ENCODE peak calls at places on chromosomes 4 and X, in nine cellular contexts. A is NCI-H2107; L is T-helper 2 cell; R is GM12892; C is stimulated activated CD8-positive, alpha-beta memory T cell treated with anti-CD3 and anti-CD28 coated beads, Interleukin-15, amount 100 ng/mL, for 4 hours; H is HFFc6; N is LoVo; Y is stromal cell of bone marrow; M is mesenteric fat pad. W is an unnamed sample.
A peak's percentile ranks its signal among the peaks of the same experiment; 100 is the strongest.

GRCh38 chr4:101420661-101421060 is 73.3 kb upstream of the PPP3CA start:
- DNase-seq in A (no peak), L (no peak), R (no peak), C (no peak), H (no peak), N (no peak), Y (no peak), M (no peak), W (no peak)

GRCh38 chr4:172654482-172654881 is 514.1 kb upstream of the GALNT7 start:
- DNase-seq in A (no peak), L (no peak), R (no peak), C (no peak), H (no peak), N (no peak), Y (no peak), M (no peak), W (no peak)

GRCh38 chrX:136271300-136271699 is 20.1 kb upstream of the MAP7D3 start:
- DNase-seq in A (no peak), L (no peak), R (no peak), C (no peak), H (no peak), N (no peak), Y (no peak), M (no peak), W (no peak)

GRCh38 chr4:183403486-183403885 is 41.0 kb upstream of the CDKN2AIP start:
- DNase-seq in A (no peak), L (no peak), R (no peak), C (no peak), H (no peak), N (no peak), Y (no peak), M (no peak), W (no peak)

GRCh38 chr4:13483142-13484044 is 747 bp downstream of the RAB28 start:
- DNase-seq in A (no peak), L (peak; percentile 63), R (no peak), C (no peak), H (peak; percentile 79), N (peak; percentile 21), Y (peak; percentile 49), M (peak; percentile 88), W (peak; percentile 9)

GRCh38 chr4:38967260-38968095 is 64.7 kb downstream of the TMEM156 start:
- DNase-seq in A (no peak), L (no peak), R (no peak), C (no peak), H (peak; percentile 92), N (peak; percentile 54), Y (peak; percentile 98), M (no peak), W (no peak)

GRCh38 chr4:41442818-41443217 is 95.1 kb upstream of the LIMCH1 start:
- DNase-seq in A (no peak), L (no peak), R (no peak), C (no peak), H (no peak), N (no peak), Y (no peak), M (no peak), W (no peak)

GRCh38 chr4:183205682-183206081 is 106.6 kb downstream of the WWC2 start:
- DNase-seq in A (no peak), L (no peak), R (no peak), C (no peak), H (no peak), N (no peak), Y (no peak), M (no peak), W (no peak)

GRCh38 chrX:30308263-30309138 is 689 bp downstream of the NR0B1 start:
- DNase-seq in A (no peak), L (peak; percentile 30), R (no peak), C (no peak), H (no peak), N (no peak), Y (no peak), M (no peak), W (peak; percentile 6)

GRCh38 chr4:8238515-8239053 is 31.0 kb upstream of the HTRA3 start:
- DNase-seq in A (no peak), L (no peak), R (no peak), C (no peak), H (no peak), N (no peak), Y (no peak), M (no peak), W (no peak)

W was measured in GM12891.